ENCODE peak calls at places on chromosome 21, in four cellular contexts. E, D, N and F are unnamed samples.

GRCh38 chr21:26909972-26910371 is 56.9 kb downstream of the ADAMTS5 start:
- DNase-seq in E (no peak), D (no peak), N (no peak), F (peak; percentile 55)

GRCh38 chr21:33155457-33155856 is 74.3 kb upstream of the IFNAR2 start:
- DNase-seq in E (no peak), D (no peak), N (no peak), F (no peak)

GRCh38 chr21:44444286-44444931 is 10.9 kb upstream of the LRRC3 start:
- DNase-seq in E (peak; percentile 45), D (no peak), N (peak; percentile 66), F (peak; percentile 75)

GRCh38 chr21:32299695-32300094 is 1.0 kb downstream of the MRAP start:
- DNase-seq in E (no peak), D (no peak), N (no peak), F (no peak)

GRCh38 chr21:26874347-26874746 is 29.1 kb upstream of the ADAMTS1 start:
- DNase-seq in E (no peak), D (no peak), N (no peak), F (no peak)

GRCh38 chr21:32353002-32353711 is 39.7 kb downstream of the URB1 start:
- DNase-seq in E (no peak), D (no peak), N (no peak), F (no peak)

GRCh38 chr21:15408089-15408488 is 321.7 kb upstream of the USP25 start:
- DNase-seq in E (no peak), D (no peak), N (no peak), F (no peak)

GRCh38 chr21:25501996-25502665 is 105.2 kb downstream of the MRPL39 start:
- DNase-seq in E (no peak), D (peak; percentile 87), N (no peak), F (no peak)

GRCh38 chr21:35257413-35257812 is 208.3 kb upstream of the RUNX1 start:
- DNase-seq in E (no peak), D (no peak), N (no peak), F (no peak)

GRCh38 chr21:28798798-28799197 is 193.9 kb downstream of the LTN1 start:
- DNase-seq in E (no peak), D (no peak), N (no peak), F (no peak)

GRCh38 chr21:23014021-23014420 is 2015.8 kb downstream of the NCAM2 start:
- DNase-seq in E (no peak), D (no peak), N (no peak), F (no peak)

GRCh38 chr21:39048064-39048463 is 135.2 kb downstream of the PSMG1 start:
- DNase-seq in E (no peak), D (no peak), N (peak; percentile 62), F (peak; percentile 78)

GRCh38 chr21:31929548-31929947 is 56.7 kb downstream of the HUNK start:
- DNase-seq in E (no peak), D (no peak), N (peak; percentile 95), F (no peak)

GRCh38 chr21:44513389-44514217 is 26.4 kb downstream of the KRTAP10-1 start:
- DNase-seq in E (no peak), D (no peak), N (no peak), F (no peak)

GRCh38 chr21:27513825-27514224 is 546.9 kb upstream of the ADAMTS5 start:
- DNase-seq in E (no peak), D (no peak), N (no peak), F (no peak)

GRCh38 chr21:38140192-38140905 is 116.4 kb upstream of the KCNJ15 start:
- DNase-seq in E (no peak), D (no peak), N (no peak), F (no peak)

GRCh38 chr21:17466166-17466565 is 46.7 kb upstream of the CXADR start:
- DNase-seq in E (no peak), D (no peak), N (peak; percentile 51), F (no peak)

GRCh38 chr21:34704119-34704518 is 35.3 kb downstream of the CLIC6 start:
- DNase-seq in E (no peak), D (no peak), N (no peak), F (no peak)

GRCh38 chr21:17730782-17731181 is 88.4 kb downstream of the C21orf91 start:
- DNase-seq in E (no peak), D (no peak), N (no peak), F (no peak)

GRCh38 chr21:38712076-38712475 is 93.7 kb upstream of the ETS2 start:
- DNase-seq in E (peak; percentile 32), D (no peak), N (peak; percentile 62), F (peak; percentile 53)

GRCh38 chr21:31236528-31236927 is 107.5 kb downstream of the TIAM1 start:
- DNase-seq in E (no peak), D (no peak), N (no peak), F (no peak)

GRCh38 chr21:15421947-15422346 is 307.8 kb upstream of the USP25 start:
- DNase-seq in E (no peak), D (no peak), N (no peak), F (no peak)

GRCh38 chr21:28875078-28875477 is 117.6 kb downstream of the LTN1 start:
- DNase-seq in E (no peak), D (no peak), N (no peak), F (no peak)

GRCh38 chr21:34986561-34987533 is 62.3 kb downstream of the RUNX1 start:
- DNase-seq in E (no peak), D (peak; percentile 72), N (peak; percentile 84), F (no peak)

GRCh38 chr21:35395728-35396127 is 346.6 kb upstream of the RUNX1 start:
- DNase-seq in E (no peak), D (no peak), N (no peak), F (no peak)

GRCh38 chr21:39597595-39598185 is 15.1 kb upstream of the B3GALT5 start:
- DNase-seq in E (no peak), D (no peak), N (no peak), F (no peak)

GRCh38 chr21:45737485-45738166 is 94.1 kb downstream of the PCBP3 start:
- DNase-seq in E (no peak), D (no peak), N (no peak), F (no peak)

GRCh38 chr21:45739218-45740087 is 95.9 kb downstream of the PCBP3 start:
- DNase-seq in E (no peak), D (no peak), N (no peak), F (no peak)

GRCh38 chr21:45735259-45736000 is 91.9 kb downstream of the PCBP3 start:
- DNase-seq in E (no peak), D (no peak), N (no peak), F (no peak)

GRCh38 chr21:45736042-45736704 is 92.6 kb downstream of the PCBP3 start:
- DNase-seq in E (no peak), D (no peak), N (no peak), F (no peak)

DNA sequence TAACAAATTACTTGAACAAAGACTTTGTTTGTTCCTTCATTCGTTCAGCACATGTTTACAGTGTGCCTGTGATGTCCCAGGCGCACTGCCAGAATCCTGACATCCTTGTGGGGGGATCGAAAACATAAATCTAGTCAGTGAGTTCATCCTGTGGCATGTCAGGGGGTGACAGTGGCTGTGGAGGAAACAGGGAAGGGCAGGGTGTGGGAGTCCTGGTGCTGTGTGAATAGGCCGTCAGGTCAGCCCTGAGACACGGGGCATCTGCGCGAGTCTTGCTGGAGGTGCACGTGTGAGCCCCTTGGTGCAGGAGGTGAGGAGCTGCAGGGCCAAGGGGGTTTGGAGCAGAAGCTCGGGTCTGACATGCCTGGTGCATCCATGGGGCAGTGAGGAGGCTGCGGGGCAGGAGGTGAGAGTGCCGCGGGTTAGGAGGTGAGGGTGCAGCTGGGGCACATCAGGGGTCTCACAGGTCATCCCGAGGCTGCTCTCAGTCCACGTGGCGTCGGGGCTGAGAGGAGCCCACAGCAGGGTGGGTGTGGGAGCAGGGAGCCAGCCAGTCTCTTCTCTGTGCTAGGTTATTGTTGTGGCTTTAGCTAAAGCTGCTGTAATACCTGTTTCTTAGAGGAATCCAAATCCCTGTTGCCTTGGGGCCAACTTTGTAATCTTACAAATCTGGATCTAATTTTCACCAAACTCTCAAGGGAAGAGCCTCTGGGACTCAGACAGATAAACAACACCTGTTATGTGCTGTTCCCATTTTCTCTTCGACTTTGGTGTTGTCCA is 93.4 kb downstream of the PCBP3 start:
- DNase-seq in E (no peak), D (no peak), N (no peak), F (no peak)
- TF ChIP-seq TCF7 in E (no peak), D (no peak), N (no peak), F (no peak)

GRCh38 chr21:37072239-37072987 is 458 bp downstream of the PIGP start:
- DNase-seq in E (peak; percentile 76), D (no peak), N (no peak), F (peak; percentile 56)
- TF ChIP-seq TCF7 in E (no peak), D (no peak), N (no peak), F (no peak)

DNA sequence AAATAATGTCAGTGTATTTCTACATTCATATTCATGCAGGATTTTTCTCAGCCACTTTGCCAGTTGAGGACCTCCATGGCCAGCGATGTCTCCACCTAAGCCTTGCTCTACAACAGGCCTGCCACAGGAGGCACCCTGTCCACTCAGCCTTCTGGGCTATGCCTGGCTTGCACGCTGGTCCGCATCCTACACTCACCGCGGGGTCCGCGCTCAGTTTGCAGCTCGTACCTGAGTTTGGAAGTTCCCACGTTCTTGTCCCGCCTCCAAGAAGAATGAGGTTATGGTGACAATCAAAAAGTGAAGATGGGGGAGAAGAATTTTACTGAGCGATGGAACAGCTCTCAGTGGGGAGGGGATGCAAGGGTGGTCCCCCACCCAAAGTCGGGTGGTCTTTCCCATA is 93.6 kb upstream of the GRIK1 start:
- DNase-seq in E (no peak), D (no peak), N (no peak), F (no peak)
- TF ChIP-seq TCF7 in E (no peak), D (no peak), N (no peak), F (no peak)

DNA sequence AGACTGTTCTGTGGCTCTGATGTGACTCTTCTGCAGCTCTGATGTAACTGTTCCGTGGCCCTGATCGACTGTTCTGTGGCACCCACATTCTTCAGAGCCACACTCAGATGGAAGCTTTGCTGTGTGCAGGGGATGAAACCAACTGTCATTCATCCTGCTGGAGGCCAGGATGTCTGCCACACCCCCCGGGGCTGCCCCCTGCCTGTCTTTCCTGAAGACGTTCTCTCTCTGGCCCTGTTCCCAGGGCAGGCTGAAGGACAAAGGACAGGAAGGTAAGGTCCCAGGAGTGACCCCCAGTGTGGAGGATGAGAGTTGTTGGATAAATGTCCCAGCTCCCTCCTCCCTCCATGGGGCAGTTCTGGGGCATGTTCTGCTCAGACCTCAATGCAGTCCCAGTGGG is 29.4 kb upstream of the UMODL1 start:
- DNase-seq in E (no peak), D (no peak), N (no peak), F (no peak)
- TF ChIP-seq TCF7 in E (no peak), D (no peak), N (no peak), F (no peak)